ENCODE peak calls at places on chromosomes 13 and 19, in four cellular contexts. A, Y, F and O are unnamed samples.

GRCh38 chr13:49502954-49503353 is 7.2 kb downstream of the PHF11 start:
- DNase-seq in Y (no peak), F (no peak), A (peak), O (no peak)

GRCh38 chr13:41492432-41493267 is 35.3 kb downstream of the RGCC start:
- DNase-seq in F (no peak), Y (no peak), A (no peak), O (peak)

GRCh38 chr13:112868308-112868707 is 100.7 kb upstream of the MCF2L start:
- DNase-seq in A (peak), F (no peak), Y (no peak), O (no peak)

GRCh38 chr19:48553676-48554384 is 1.9 kb downstream of the SULT2B1 start:
- DNase-seq in Y (peak), A (peak), F (peak), O (peak)

GRCh38 chr19:31378404-31378803 is 29.2 kb upstream of the TSHZ3 start:
- DNase-seq in F (peak), A (peak), Y (peak), O (no peak)

GRCh38 chr19:55603115-55603514 is 2.3 kb upstream of the ZNF865 start:
- DNase-seq in Y (no peak), A (peak), F (no peak), O (no peak)

GRCh38 chr19:38245826-38246498 is 10.2 kb downstream of the PPP1R14A start:
- DNase-seq in F (peak), Y (no peak), A (peak), O (no peak)

GRCh38 chr13:106535552-106536243 is at the start of gene EFNB2:
- DNase-seq in A (peak), F (peak), Y (peak), O (peak)

GRCh38 chr19:44640518-44640917 is 3.2 kb upstream of the PVR start:
- DNase-seq in Y (peak), A (peak), F (no peak), O (peak)

DNA sequence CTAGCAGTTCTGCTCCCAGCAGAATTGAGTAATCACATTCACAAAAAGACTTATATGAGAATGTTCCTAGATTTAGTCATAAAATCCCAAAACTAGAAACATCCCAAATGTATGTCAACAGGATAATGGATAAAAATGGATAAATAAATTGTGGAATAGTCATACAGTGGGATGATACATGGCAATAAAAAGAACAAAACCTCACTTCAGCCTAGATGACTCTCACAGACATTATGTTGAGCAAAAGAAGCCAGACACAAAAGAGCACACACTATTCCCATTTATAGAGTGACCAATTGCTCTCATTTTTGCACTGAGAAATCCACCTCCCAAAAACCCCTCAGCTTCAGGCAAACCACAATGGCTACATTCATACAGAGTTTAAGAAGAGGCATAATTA is 352.4 kb upstream of the HTR2A start:
- DNase-seq in F (no peak), A (no peak), Y (no peak), O (no peak)
- H3K27ac ChIP-seq in F (no peak), A (no peak), Y (no peak), O (no peak)

GRCh38 chr13:54034047-54034446 is 1005.4 kb downstream of the OLFM4 start:
- DNase-seq in F (no peak), A (no peak), Y (no peak), O (no peak)

GRCh38 chr13:54029226-54029625 is 1000.6 kb downstream of the OLFM4 start:
- DNase-seq in A (no peak), Y (peak), F (no peak), O (peak)

GRCh38 chr13:54033323-54033861 is 1004.8 kb downstream of the OLFM4 start:
- DNase-seq in Y (no peak), F (no peak), A (no peak), O (no peak)

GRCh38 chr13:54029720-54030119 is 1001.1 kb downstream of the OLFM4 start:
- DNase-seq in Y (no peak), F (no peak), A (no peak), O (no peak)
- H3K27ac ChIP-seq in Y (no peak), F (no peak), A (no peak), O (peak)

DNA sequence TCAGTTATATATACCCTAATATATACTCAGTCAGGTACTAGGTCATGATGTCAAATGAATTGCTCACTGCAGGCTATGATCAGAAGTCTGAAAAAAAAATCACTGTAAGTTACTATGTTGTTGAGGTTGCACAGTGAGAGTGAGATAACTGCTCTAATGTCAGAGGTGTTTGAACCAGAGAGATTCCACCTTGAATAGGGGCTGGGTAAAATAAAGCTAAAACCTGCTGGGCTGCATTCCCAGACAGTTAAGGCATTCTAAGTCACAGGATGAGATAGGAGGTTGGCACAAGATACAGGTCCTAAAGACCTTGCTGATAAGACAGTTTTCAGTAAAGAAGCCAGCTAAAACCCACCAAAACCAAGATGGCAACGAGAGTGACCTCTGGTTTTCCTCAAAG is 10.2 kb downstream of the EPSTI1 start:
- DNase-seq in A (no peak), Y (peak), F (no peak), O (peak)
- H3K27ac ChIP-seq in A (no peak), Y (no peak), F (no peak), O (peak)

GRCh38 chr13:99969934-99970760 is 1.4 kb downstream of the ZIC5 start:
- DNase-seq in Y (peak), A (peak), F (no peak), O (no peak)

GRCh38 chr13:99969368-99969933 is 2.1 kb downstream of the ZIC5 start:
- DNase-seq in A (peak), Y (no peak), F (no peak), O (no peak)

GRCh38 chr13:99967498-99967883 is 4.1 kb downstream of the ZIC5 start:
- DNase-seq in A (no peak), F (no peak), Y (no peak), O (no peak)

GRCh38 chr13:99967884-99968520 is 3.6 kb downstream of the ZIC5 start:
- DNase-seq in F (no peak), A (peak), Y (no peak), O (no peak)

GRCh38 chr13:99968521-99969367 is 2.8 kb downstream of the ZIC5 start:
- DNase-seq in Y (no peak), F (no peak), A (peak), O (no peak)
- H3K27ac ChIP-seq in Y (no peak), F (peak), A (no peak), O (no peak)

GRCh38 chr19:40691421-40692211 is 1.2 kb upstream of the NUMBL start:
- DNase-seq in F (no peak), A (peak), Y (no peak), O (no peak)

GRCh38 chr19:40695881-40696280 is 5.4 kb upstream of the NUMBL start:
- DNase-seq in A (no peak), F (no peak), Y (no peak), O (no peak)

GRCh38 chr19:40692212-40692551 is 1.7 kb upstream of the NUMBL start:
- DNase-seq in Y (no peak), F (no peak), A (peak), O (no peak)

GRCh38 chr19:40693150-40693788 is 2.8 kb upstream of the NUMBL start:
- DNase-seq in F (no peak), Y (no peak), A (peak), O (no peak)

DNA sequence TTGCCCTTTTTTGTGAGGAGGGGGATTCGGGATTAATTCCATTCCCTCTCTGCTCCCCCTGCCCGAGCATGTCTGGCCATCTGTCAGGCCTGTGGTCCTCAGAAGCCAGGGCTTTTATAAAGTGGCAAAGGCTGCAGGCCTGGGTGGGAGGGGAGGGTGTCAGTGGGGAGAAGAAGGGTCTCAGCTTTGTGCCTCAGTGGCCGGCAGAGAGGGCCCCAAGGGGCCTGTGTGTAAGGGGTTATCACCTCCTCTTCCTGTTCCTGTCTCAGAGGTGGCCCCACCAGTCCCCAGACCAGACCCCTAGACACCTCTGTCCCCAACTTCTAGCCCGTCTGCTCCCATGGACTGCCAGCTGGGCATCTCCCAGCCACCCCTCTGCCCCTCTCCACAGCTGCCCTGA is 3.4 kb upstream of the NUMBL start:
- DNase-seq in F (no peak), A (no peak), Y (no peak), O (no peak)
- H3K27ac ChIP-seq in F (no peak), A (no peak), Y (no peak), O (no peak)

GRCh38 chr13:30739646-30740642 is 4.6 kb downstream of the ALOX5AP start:
- DNase-seq in A (peak), F (peak), Y (peak), O (no peak)

GRCh38 chr13:30744686-30745085 is 9.3 kb downstream of the ALOX5AP start:
- DNase-seq in Y (no peak), A (no peak), F (no peak), O (no peak)

GRCh38 chr13:30743319-30744055 is 8.1 kb downstream of the ALOX5AP start:
- DNase-seq in A (peak), F (peak), Y (peak), O (peak)

GRCh38 chr13:30744056-30744684 is 8.8 kb downstream of the ALOX5AP start:
- DNase-seq in A (no peak), Y (peak), F (peak), O (peak)

DNA sequence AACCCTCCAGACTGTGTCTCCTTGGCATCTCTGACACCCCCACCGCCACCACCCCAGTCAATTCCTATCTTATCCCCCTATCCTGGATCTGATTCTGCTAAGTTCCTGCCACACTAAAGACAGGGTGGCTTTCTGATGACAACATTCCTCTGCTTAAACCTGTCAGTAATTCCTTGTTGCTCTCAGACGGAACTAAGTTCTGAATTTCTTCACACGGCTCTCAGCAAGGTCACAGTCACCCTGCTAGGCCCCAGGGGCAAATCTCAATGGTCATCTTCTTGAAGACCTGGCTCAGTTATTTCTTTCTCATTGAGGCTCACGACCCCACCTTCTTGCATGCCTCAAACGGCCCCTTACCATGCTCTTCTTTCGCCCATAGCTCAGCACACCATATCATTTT is 7.6 kb downstream of the ALOX5AP start:
- DNase-seq in A (no peak), Y (no peak), F (no peak), O (peak)
- H3K27ac ChIP-seq in A (peak), Y (peak), F (peak), O (peak)

GRCh38 chr13:111629016-111629415 is 308.6 kb downstream of the TEX29 start:
- DNase-seq in A (no peak), Y (no peak), F (no peak), O (no peak)
- H3K27ac ChIP-seq in A (no peak), Y (no peak), F (no peak), O (no peak)

GRCh38 chr19:16285769-16286564 is 38.7 kb upstream of the KLF2 start:
- DNase-seq in A (no peak), F (no peak), Y (no peak), O (peak)

GRCh38 chr19:16283103-16283469 is 41.5 kb upstream of the KLF2 start:
- DNase-seq in Y (no peak), A (peak), F (no peak), O (no peak)

GRCh38 chr19:16281743-16282142 is 42.9 kb upstream of the KLF2 start:
- DNase-seq in Y (no peak), F (no peak), A (no peak), O (no peak)
- H3K27ac ChIP-seq in Y (no peak), F (no peak), A (no peak), O (no peak)